ENCODE peak calls at places on chromosomes 1 and 21, in four cellular contexts. G is uterus, V is OCI-LY7, H is IMR-90. R is an unnamed sample. For H3K4me1, the result is how much of the 10 kb centered on the place peaks cover.

GRCh38 chr1:209768354-209768774 is 12.5 kb downstream of the TRAF3IP3 start:
- DNase-seq in G (no peak), V (peak), H (no peak), R (no peak)

GRCh38 chr1:25758466-25759070 is 41.4 kb upstream of the SELENON start:
- DNase-seq in G (no peak), V (no peak), H (no peak), R (no peak)

GRCh38 chr1:64745181-64745985 is 508 bp downstream of the RAVER2 start:
- DNase-seq in G (peak), V (no peak), H (no peak), R (no peak)

GRCh38 chr1:237041795-237042466 is at the start of gene RYR2:
- DNase-seq in G (no peak), V (no peak), H (no peak), R (no peak)

GRCh38 chr1:205162301-205162700 is 40.5 kb upstream of the RBBP5 start:
- DNase-seq in G (no peak), V (no peak), H (no peak), R (no peak)

GRCh38 chr1:211775208-211775607 is 55.4 kb downstream of the LPGAT1 start:
- DNase-seq in G (no peak), V (no peak), H (no peak), R (no peak)

GRCh38 chr1:37476460-37477197 is 2.2 kb downstream of the ZC3H12A start:
- DNase-seq in G (peak), V (no peak), H (peak), R (no peak)

GRCh38 chr1:9294910-9295636 is 2.4 kb downstream of the SPSB1 start:
- DNase-seq in G (no peak), V (peak), H (peak), R (no peak)

GRCh38 chr1:215104283-215104682 is 21.7 kb downstream of the KCNK2 start:
- DNase-seq in G (no peak), V (no peak), H (peak), R (no peak)

GRCh38 chr1:103960710-103961109 is 211.0 kb downstream of the AMY1C start:
- DNase-seq in G (no peak), V (no peak), H (no peak), R (no peak)

GRCh38 chr1:192732787-192733186 is 76.1 kb upstream of the RGS2 start:
- DNase-seq in G (no peak), V (peak), H (no peak), R (no peak)

GRCh38 chr1:17567582-17567981 is 28.1 kb downstream of the ARHGEF10L start:
- DNase-seq in G (peak), V (no peak), H (peak), R (no peak)

GRCh38 chr1:81349194-81349965 is 451.4 kb upstream of the ADGRL2 start:
- DNase-seq in G (no peak), V (no peak), H (no peak), R (no peak)

GRCh38 chr1:81209471-81209870 is 591.3 kb upstream of the ADGRL2 start:
- DNase-seq in G (no peak), V (no peak), H (no peak), R (no peak)

GRCh38 chr1:174569240-174569639 is 121.5 kb downstream of the GPR52 start:
- DNase-seq in G (no peak), V (no peak), H (no peak), R (no peak)

GRCh38 chr1:203171341-203172183 is 4.1 kb downstream of the MYBPH start:
- DNase-seq in G (no peak), V (no peak), H (no peak), R (no peak)

GRCh38 chr1:165376041-165376810 is 19.7 kb upstream of the LMX1A start:
- DNase-seq in G (peak), V (no peak), H (peak), R (peak)

GRCh38 chr1:2965676-2966075 is 55.6 kb upstream of the ACTRT2 start:
- DNase-seq in G (no peak), V (no peak), H (no peak), R (no peak)

GRCh38 chr1:24927886-24928630 is 2.0 kb downstream of the RUNX3 start:
- DNase-seq in G (no peak), V (no peak), H (no peak), R (no peak)

GRCh38 chr1:55069280-55069679 is 29.9 kb downstream of the PCSK9 start:
- DNase-seq in G (no peak), V (no peak), H (no peak), R (peak)

GRCh38 chr1:208243522-208243850 is 698 bp downstream of the PLXNA2 start:
- DNase-seq in G (no peak), V (no peak), H (no peak), R (no peak)

GRCh38 chr1:239835946-239836345 is 255.7 kb upstream of the FMN2 start:
- DNase-seq in G (no peak), V (no peak), H (no peak), R (no peak)

GRCh38 chr1:85321237-85321964 is 45.0 kb upstream of the BCL10 start:
- DNase-seq in G (no peak), V (no peak), H (peak), R (no peak)

GRCh38 chr1:33098371-33098770 is 17.4 kb downstream of the AZIN2 start:
- DNase-seq in G (no peak), V (no peak), H (peak), R (no peak)

GRCh38 chr21:30268608-30269197 is 14.0 kb downstream of the KRTAP24-1 start:
- DNase-seq in G (no peak), V (peak), H (no peak), R (no peak)

GRCh38 chr1:109392037-109392787 is 5.5 kb downstream of the SORT1 start:
- DNase-seq in G (no peak), V (no peak), H (no peak), R (no peak)

GRCh38 chr1:109391626-109392025 is 6.1 kb downstream of the SORT1 start:
- DNase-seq in G (no peak), V (peak), H (no peak), R (no peak)

GRCh38 chr1:109389638-109390341 is 7.9 kb downstream of the SORT1 start:
- DNase-seq in G (no peak), V (no peak), H (no peak), R (no peak)

GRCh38 chr1:109392788-109393580 is 4.7 kb downstream of the SORT1 start:
- DNase-seq in G (peak), V (no peak), H (peak), R (no peak)

DNA sequence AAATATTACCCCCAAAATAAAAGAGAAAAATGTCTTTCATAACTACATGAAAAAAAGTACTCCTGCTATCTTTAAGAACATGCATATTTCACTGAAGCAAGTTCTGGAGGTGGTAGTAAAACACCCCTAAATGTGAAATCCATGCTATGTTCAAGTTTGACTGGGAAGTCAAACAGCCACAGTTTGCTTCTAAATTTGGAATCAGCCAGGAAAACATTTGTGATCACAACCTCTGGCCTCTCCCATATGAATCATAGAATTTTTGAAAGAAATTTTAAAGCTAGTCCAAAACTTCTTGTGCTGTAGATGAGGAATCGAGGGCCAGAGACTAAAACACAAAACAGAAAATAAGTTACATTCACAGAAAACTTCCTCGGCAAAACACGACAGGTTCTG is 6.6 kb downstream of the SORT1 start:
- DNase-seq in G (no peak), V (no peak), H (peak), R (no peak)
- H3K4me1 ChIP-seq in G (under half), V (half or more), H (under half), R (half or more)

GRCh38 chr1:54027848-54028247 is 9.9 kb upstream of the LDLRAD1 start:
- DNase-seq in G (no peak), V (no peak), H (no peak), R (no peak)

DNA sequence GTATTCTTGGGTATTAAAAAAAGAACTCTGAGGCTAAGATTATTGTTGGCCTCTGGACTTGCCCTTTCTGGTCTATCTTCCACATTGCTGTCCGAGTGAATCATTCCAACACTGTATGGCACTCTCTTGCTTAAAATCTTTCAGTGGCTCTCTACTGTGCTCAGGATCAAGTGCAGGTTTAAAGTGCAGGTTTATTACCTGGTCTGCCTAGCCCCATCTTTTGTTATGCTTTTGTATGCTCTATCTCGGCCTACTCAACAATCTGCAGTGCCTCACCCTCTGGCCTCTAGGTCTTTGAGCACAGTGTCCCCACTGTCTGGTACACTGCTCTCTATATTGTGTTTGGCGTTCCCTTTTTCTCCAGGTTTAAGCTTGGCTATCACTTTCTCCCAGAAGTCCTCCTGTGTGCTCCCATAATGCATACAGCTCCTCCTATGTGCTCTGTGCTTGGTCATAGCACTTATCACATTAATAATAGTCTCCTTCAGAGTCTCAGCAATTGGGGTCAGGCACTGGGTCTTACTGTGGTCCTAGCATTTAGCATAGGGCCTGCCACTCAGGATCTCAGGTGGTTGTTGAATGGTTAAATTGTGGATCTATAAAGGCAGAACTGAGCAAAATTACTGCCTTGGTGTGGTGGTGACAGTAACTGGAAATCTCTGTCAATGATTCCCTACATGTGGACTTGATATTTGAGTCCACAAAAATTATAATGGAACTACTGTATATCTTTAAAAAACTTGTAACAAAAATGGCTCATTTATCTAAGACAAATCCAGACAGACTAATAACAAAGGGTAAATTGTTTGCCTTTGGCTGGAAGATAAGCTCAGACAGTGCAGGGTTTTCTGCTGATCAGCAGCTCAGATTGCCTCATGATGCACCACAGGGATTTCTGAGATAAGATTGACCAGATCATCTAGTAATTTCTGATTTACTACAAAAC is 10.6 kb upstream of the LDLRAD1 start:
- DNase-seq in G (no peak), V (no peak), H (peak), R (no peak)
- H3K27ac ChIP-seq in G (no peak), V (no peak), H (no peak), R (no peak)

GRCh38 chr1:21913258-21913657 is 23.9 kb downstream of the HSPG2 start:
- DNase-seq in G (no peak), V (no peak), H (no peak), R (no peak)

GRCh38 chr1:21910528-21911204 is 26.4 kb downstream of the HSPG2 start:
- DNase-seq in G (no peak), V (no peak), H (no peak), R (no peak)

GRCh38 chr1:21911205-21912001 is 25.7 kb downstream of the HSPG2 start:
- DNase-seq in G (peak), V (no peak), H (no peak), R (no peak)

GRCh38 chr1:21913763-21914162 is 23.3 kb downstream of the HSPG2 start:
- DNase-seq in G (no peak), V (no peak), H (no peak), R (no peak)

DNA sequence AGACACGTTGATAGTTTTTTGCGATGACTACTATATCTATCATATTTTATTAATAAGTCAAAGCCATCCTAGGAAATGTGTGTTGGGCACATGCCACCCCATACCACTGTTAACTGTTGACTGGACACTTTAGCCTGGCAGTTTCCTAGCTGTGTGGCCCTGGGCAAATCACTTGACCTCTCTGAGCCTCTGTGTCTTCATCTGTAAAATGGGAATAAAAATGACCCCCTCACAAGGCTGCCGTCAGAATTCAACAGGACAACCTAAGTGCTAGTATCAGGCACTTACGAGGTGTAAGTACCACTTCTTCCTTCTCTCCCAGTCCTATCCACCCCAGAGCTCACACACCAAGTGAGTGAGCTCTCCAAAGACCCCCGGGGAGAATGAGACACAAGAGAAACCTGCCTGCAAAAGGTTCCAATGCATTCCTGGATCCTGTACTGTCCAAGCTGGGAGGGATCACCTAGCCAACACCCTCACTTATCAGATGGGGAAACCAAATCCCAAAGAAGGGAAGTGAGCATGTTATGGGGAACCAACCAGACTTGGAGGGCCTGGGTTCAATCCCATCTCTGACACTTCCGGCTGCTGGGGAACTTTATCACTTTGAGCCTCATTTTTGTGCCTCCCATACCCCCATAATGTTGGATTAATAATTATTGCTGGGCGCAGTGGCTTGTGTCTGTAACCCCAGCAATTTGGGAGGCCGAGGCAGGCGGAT is 24.9 kb downstream of the HSPG2 start:
- DNase-seq in G (no peak), V (no peak), H (no peak), R (no peak)
- H3K4me1 ChIP-seq in G (half or more), V (under half), H (under half), R (half or more)

GRCh38 chr1:59915516-59915915 is 11.1 kb downstream of the CYP2J2 start:
- DNase-seq in G (no peak), V (no peak), H (no peak), R (no peak)
- H3K27ac ChIP-seq in G (no peak), V (no peak), H (no peak), R (no peak)

GRCh38 chr1:6128276-6129081 is 51.6 kb downstream of the CHD5 start:
- DNase-seq in G (no peak), V (no peak), H (no peak), R (no peak)
- H3K4me1 ChIP-seq in G (under half), V (under half), H (under half), R (under half)

DNA sequence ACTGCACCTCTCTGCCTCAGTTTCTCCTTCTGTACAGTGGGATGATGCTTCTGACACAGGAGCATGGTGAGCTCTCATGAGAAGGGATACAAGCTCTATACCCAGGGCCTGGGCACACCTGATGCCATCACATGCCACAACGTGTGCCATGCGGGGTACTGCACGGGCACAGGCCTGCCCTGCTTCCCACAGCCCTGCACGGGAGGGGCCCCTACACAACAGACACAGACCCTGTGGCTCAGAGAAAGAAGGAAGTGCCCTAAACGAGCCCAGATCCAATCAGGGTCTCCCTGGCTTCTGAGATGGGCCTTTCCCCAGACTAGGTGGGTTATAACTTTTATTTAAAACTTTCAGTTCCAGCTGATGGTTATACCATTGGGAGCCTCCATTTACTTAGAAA is 24.6 kb downstream of the C2CD2 start:
- DNase-seq in G (no peak), V (peak), H (no peak), R (no peak)
- H3K27ac ChIP-seq in G (peak), V (peak), H (no peak), R (no peak)

GRCh38 chr21:38244885-38245869 is 11.6 kb upstream of the KCNJ15 start:
- DNase-seq in G (no peak), V (no peak), H (peak), R (no peak)
- H3K4me1 ChIP-seq in G (under half), V (under half), H (under half), R (under half)

DNA sequence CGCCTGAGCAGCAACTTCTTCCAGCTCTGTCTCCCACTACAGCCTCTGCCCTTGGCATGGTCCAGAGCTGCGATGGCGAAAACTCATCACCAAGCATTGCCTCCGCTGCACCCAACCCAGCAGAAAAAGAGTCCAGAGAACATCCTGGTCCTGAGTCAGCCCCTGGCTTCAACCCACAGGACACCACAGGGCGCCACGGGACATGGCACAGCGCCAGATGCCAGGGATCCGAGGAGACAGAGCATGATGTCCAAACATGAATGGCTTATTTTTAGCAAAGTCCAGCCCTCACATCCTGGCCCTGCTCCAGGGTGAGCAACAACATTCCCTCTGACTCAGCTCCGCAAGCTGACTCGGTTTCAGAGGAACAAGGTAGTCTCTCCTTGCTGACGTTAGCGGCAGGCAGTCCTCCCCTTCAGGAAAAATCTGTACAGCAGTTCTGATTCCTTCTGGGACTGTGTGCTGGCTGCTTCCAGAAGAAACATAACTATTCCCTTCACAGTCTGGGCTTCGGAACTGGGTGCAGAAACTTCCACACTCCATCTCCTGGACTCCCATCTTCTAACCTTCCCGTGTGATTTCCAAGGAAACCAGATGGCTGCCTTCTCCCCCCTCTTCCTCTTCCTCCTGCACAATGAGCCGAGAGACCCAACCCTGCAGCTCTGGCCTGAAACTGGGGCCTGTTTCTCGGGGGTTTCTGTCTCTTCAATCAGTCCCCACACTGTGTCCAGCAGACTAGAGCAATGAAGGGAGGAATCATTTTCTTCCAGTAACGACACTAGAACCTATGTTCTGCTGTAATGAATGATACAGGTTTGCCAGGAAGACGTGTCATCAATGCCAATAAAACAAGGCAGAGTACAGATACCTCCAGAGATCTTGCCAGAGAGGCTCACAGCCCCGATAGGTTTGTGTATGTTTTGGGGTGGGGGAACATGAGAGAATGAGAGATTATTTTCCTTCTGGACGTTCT is 131.2 kb downstream of the TOMM20 start:
- DNase-seq in G (peak), V (no peak), H (peak), R (peak)
- H3K27ac ChIP-seq in G (peak), V (no peak), H (peak), R (peak)